ENCODE peak calls at places on chromosomes 3 and 15, in four cellular contexts. M is neuronal stem cell, U is mammary epithelial cell, D is mesenchymal stem cell. V is an unnamed sample.

GRCh38 chr3:44114142-44114541 is 127.5 kb upstream of the TOPAZ1 start:
- DNase-seq in D (no peak), U (no peak), M (no peak), V (peak; percentile 34)

GRCh38 chr3:160003520-160004128 is 15.0 kb downstream of the IL12A start:
- DNase-seq in M (peak; percentile 24), U (peak; percentile 41), D (peak; percentile 53), V (peak; percentile 68)

GRCh38 chr3:87797872-87798566 is 260.8 kb downstream of the CGGBP1 start:
- DNase-seq in M (no peak), U (no peak), D (no peak), V (no peak)

GRCh38 chr3:145125307-145125706 is 1035.7 kb downstream of the PLOD2 start:
- DNase-seq in D (peak; percentile 11), U (peak; percentile 6), M (no peak), V (no peak)

GRCh38 chr3:41159581-41160189 is 39.6 kb upstream of the CTNNB1 start:
- DNase-seq in M (no peak), D (peak; percentile 40), U (peak; percentile 90), V (no peak)

GRCh38 chr15:90959894-90960293 is 5.2 kb downstream of the RCCD1 start:
- DNase-seq in D (no peak), U (no peak), M (no peak), V (no peak)

GRCh38 chr15:65918357-65918920 is 49.1 kb downstream of the RAB11A start:
- DNase-seq in D (no peak), U (no peak), M (no peak), V (no peak)

GRCh38 chr15:72249138-72249825 is 18.3 kb upstream of the PKM start:
- DNase-seq in D (no peak), U (no peak), M (no peak), V (no peak)

GRCh38 chr15:67928666-67929065 is 88.8 kb upstream of the RNU6-1 start:
- DNase-seq in M (no peak), D (no peak), U (no peak), V (no peak)

GRCh38 chr3:39147711-39148115 is 5.7 kb downstream of the CSRNP1 start:
- DNase-seq in U (no peak), M (no peak), D (no peak), V (peak; percentile 84)

GRCh38 chr15:44780608-44781007 is 44.3 kb downstream of the TRIM69 start:
- DNase-seq in U (no peak), D (no peak), M (no peak), V (no peak)

GRCh38 chr3:157605356-157605755 is 102.1 kb upstream of the VEPH1 start:
- DNase-seq in D (no peak), M (no peak), U (no peak), V (no peak)

GRCh38 chr3:50201573-50202315 is 3.3 kb upstream of the SLC38A3 start:
- DNase-seq in D (no peak), U (no peak), M (no peak), V (no peak)

GRCh38 chr3:118292841-118293240 is 741.8 kb downstream of the IGSF11 start:
- DNase-seq in D (no peak), U (peak; percentile 56), M (no peak), V (no peak)

GRCh38 chr3:11570251-11570650 is 73.5 kb downstream of the VGLL4 start:
- DNase-seq in D (no peak), U (no peak), M (no peak), V (no peak)

GRCh38 chr3:104886220-104886995 is 480.3 kb upstream of the ALCAM start:
- DNase-seq in U (no peak), M (no peak), D (peak; percentile 17), V (no peak)

GRCh38 chr3:50068134-50068533 is 20.6 kb upstream of the RBM5 start:
- DNase-seq in U (peak; percentile 35), D (peak; percentile 15), M (no peak), V (no peak)

GRCh38 chr3:194112120-194113106 is 23.5 kb upstream of the HES1 start:
- DNase-seq in U (peak; percentile 87), M (no peak), D (no peak), V (no peak)

GRCh38 chr3:169945313-169945712 is 21.3 kb upstream of the SEC62 start:
- DNase-seq in D (peak; percentile 14), U (no peak), M (no peak), V (peak; percentile 61)

GRCh38 chr15:52228928-52229327 is 37.7 kb upstream of the GNB5 start:
- DNase-seq in M (no peak), D (no peak), U (peak; percentile 91), V (no peak)

GRCh38 chr3:123584284-123584987 is 417 bp downstream of the HACD2 start:
- DNase-seq in U (peak; percentile 32), M (no peak), D (peak; percentile 32), V (no peak)

GRCh38 chr3:78605178-78605577 is 1162.6 kb downstream of the ROBO1 start:
- DNase-seq in U (no peak), M (no peak), D (no peak), V (no peak)

GRCh38 chr15:76286231-76286879 is 24.9 kb downstream of the ETFA start:
- DNase-seq in U (no peak), M (no peak), D (peak; percentile 28), V (no peak)

GRCh38 chr15:83709246-83709645 is 55.3 kb downstream of the ADAMTSL3 start:
- DNase-seq in M (no peak), U (peak; percentile 86), D (no peak), V (no peak)

GRCh38 chr3:181901626-181902025 is 189.9 kb downstream of the SOX2 start:
- DNase-seq in U (no peak), D (no peak), M (no peak), V (no peak)
- H2AFZ ChIP-seq in U (no peak overlapping the region), D (no peak overlapping the region), M (no peak overlapping the region), V (no peak overlapping the region)

GRCh38 chr15:85002517-85002916 is 20.9 kb downstream of the PDE8A start:
- DNase-seq in M (no peak), D (no peak), U (no peak), V (no peak)
- H3K4me1 ChIP-seq in M (no peaks in the 10 kb centered on the region), D (peaks cover 3% of the 10 kb centered on the region), U (no peaks in the 10 kb centered on the region), V (peaks cover 12% of the 10 kb centered on the region)

GRCh38 chr3:46192939-46193338 is 15.2 kb downstream of the CCR1 start:
- DNase-seq in M (no peak), D (no peak), U (no peak), V (no peak)

GRCh38 chr3:46191730-46192129 is 16.4 kb downstream of the CCR1 start:
- DNase-seq in M (no peak), D (no peak), U (no peak), V (no peak)

GRCh38 chr3:46186856-46187700 is 21.0 kb downstream of the CCR1 start:
- DNase-seq in U (no peak), D (no peak), M (no peak), V (no peak)

GRCh38 chr3:46187876-46188275 is 20.2 kb downstream of the CCR1 start:
- DNase-seq in U (peak; percentile 89), M (no peak), D (peak; percentile 55), V (no peak)

GRCh38 chr3:46188708-46189107 is 19.4 kb downstream of the CCR1 start:
- DNase-seq in M (no peak), D (no peak), U (no peak), V (no peak)
- H2AFZ ChIP-seq in M (peak overlapping the region; percentile 17), D (no peak overlapping the region), U (no peak overlapping the region), V (no peak overlapping the region)

GRCh38 chr3:124826703-124827102 is 60.5 kb downstream of the ITGB5 start:
- DNase-seq in U (peak; percentile 77), D (peak; percentile 92), M (no peak), V (peak; percentile 74)

GRCh38 chr3:124829175-124829818 is 57.9 kb downstream of the ITGB5 start:
- DNase-seq in D (peak; percentile 27), M (no peak), U (no peak), V (no peak)

GRCh38 chr3:124831631-124832184 is 55.5 kb downstream of the ITGB5 start:
- DNase-seq in M (no peak), D (no peak), U (no peak), V (no peak)

GRCh38 chr3:124832782-124833709 is 54.1 kb downstream of the ITGB5 start:
- DNase-seq in U (no peak), M (no peak), D (peak; percentile 83), V (peak; percentile 71)

GRCh38 chr3:124829819-124830554 is 57.2 kb downstream of the ITGB5 start:
- DNase-seq in D (no peak), M (no peak), U (no peak), V (no peak)
- H3K4me1 ChIP-seq in D (peaks cover 25% of the 10 kb centered on the region), M (peaks cover 15% of the 10 kb centered on the region), U (peaks cover 37% of the 10 kb centered on the region), V (peaks cover 19% of the 10 kb centered on the region)

DNA sequence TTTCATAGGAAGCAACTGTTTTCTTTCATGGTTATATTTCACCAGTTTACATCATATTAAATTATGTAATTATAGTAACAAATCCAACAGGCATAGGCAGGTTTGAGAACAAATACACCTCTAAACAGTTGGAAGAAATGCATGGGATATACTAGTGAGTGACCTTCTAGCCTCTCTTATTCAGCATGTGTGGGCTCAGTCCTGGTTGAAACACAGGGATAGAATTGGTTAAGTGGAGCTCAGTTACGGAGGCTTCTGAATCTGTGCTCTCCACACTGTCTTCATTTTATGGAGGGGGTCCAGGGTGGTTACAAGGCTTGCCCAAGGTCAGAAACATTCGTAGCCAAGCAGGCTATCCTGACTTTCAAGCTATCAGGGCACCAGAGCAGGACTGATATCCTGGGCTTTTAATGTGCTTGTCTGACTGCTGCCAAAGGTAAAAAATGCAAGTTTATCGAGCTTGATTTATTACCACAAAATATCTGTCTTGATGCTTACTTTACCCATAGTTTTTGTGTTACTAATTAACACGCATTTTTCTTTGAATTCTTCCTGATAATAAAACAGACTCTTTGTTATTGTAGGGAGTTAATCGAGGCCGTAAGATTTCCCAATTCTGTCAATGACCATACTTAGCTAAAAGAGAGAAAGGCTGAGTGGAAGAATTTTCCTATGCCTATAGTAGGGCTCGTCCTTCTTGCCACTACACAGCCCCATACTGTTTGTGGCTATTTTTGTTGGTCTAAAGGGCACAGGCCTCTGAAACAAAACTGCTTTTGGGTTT is 89.6 kb downstream of the FILIP1L start:
- DNase-seq in U (peak; percentile 7), D (peak; percentile 34), M (no peak), V (no peak)
- H2AFZ ChIP-seq in U (no peak overlapping the region), D (no peak overlapping the region), M (no peak overlapping the region), V (peak overlapping the region; percentile 19)

GRCh38 chr3:30630238-30631030 is 24.0 kb downstream of the TGFBR2 start:
- DNase-seq in U (no peak), M (no peak), D (no peak), V (no peak)
- H3K4me1 ChIP-seq in U (peaks cover 73% of the 10 kb centered on the region), M (no peaks in the 10 kb centered on the region), D (peaks cover 6% of the 10 kb centered on the region), V (peaks cover 80% of the 10 kb centered on the region)